ENCODE peak calls at places on chromosome 6, in four cellular contexts. A, B, J and P are unnamed samples.
A peak's percentile ranks its signal among the peaks of the same experiment; 100 is the strongest.

GRCh38 chr6:135181333-135182119 is 418 bp downstream of the MYB start:
- DNase-seq in A (no peak), B (no peak), J (no peak), P (peak; percentile 69)

GRCh38 chr6:8180327-8181161 is 78.2 kb upstream of the EEF1E1 start:
- DNase-seq in A (no peak), B (no peak), J (peak; percentile 77), P (no peak)

GRCh38 chr6:10720229-10720959 is 2.5 kb upstream of the TMEM14C start:
- DNase-seq in A (no peak), B (peak; percentile 45), J (no peak), P (no peak)

GRCh38 chr6:36249010-36249409 is 20.9 kb upstream of the PNPLA1 start:
- DNase-seq in A (no peak), B (no peak), J (no peak), P (no peak)

GRCh38 chr6:132961122-132961521 is 146.8 kb downstream of the RPS12 start:
- DNase-seq in A (no peak), B (no peak), J (no peak), P (no peak)

GRCh38 chr6:14596410-14596809 is 478.8 kb downstream of the CD83 start:
- DNase-seq in A (no peak), B (no peak), J (peak; percentile 3), P (no peak)

GRCh38 chr6:169445661-169446581 is 192.3 kb upstream of the THBS2 start:
- DNase-seq in A (no peak), B (no peak), J (no peak), P (no peak)

GRCh38 chr6:3796396-3796795 is 44.9 kb upstream of the PXDC1 start:
- DNase-seq in A (no peak), B (no peak), J (no peak), P (no peak)

GRCh38 chr6:127587875-127588274 is 10.9 kb downstream of the C6orf58 start:
- DNase-seq in A (no peak), B (no peak), J (no peak), P (no peak)

GRCh38 chr6:127590344-127590743 is 13.4 kb downstream of the C6orf58 start:
- DNase-seq in A (no peak), B (no peak), J (no peak), P (no peak)

GRCh38 chr6:127589135-127589534 is 12.2 kb downstream of the C6orf58 start:
- DNase-seq in A (no peak), B (no peak), J (no peak), P (no peak)

GRCh38 chr6:127592964-127593363 is 16.0 kb downstream of the C6orf58 start:
- DNase-seq in A (no peak), B (no peak), J (no peak), P (no peak)
- TF ChIP-seq CTCF in A (no peak), B (no peak), J (no peak), P (no peak)

DNA sequence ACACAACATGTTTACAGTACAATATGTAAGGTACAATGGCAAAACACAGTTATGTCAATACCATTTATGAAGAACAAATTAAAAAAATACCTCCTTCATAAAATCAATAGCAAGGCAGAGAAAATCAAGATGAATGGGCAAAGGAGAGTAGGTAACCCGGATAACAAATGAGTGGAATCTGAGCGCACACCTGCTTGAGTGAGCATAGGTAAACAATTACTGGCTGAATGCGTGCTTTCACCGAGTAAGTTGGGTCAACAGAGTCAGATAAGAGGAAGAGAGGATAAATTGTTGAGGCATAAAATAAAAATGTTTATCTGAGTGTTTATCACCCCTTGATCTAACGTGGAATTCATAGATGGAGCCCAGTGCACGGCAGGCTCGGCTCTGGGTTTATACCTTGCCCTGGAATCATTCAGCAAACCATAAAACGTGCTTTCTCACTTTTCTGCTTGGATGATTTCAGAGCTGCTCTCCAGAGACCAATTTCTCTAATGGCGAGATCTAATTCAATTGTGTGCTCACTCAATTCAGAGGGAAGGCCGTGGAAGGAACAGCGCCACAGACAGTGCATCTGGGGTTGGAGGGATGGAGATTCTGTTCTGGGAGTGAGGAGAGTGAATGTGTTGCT is 224.8 kb upstream of the MAP3K7 start:
- DNase-seq in A (no peak), B (no peak), J (no peak), P (no peak)
- TF ChIP-seq CTCF in A (no peak), B (no peak), J (no peak), P (no peak)

GRCh38 chr6:105993769-105994521 is 92.2 kb upstream of the PRDM1 start:
- DNase-seq in A (peak; percentile 31), B (no peak), J (peak; percentile 12), P (no peak)
- TF ChIP-seq CTCF in A (no peak), B (no peak), J (no peak), P (no peak)

DNA sequence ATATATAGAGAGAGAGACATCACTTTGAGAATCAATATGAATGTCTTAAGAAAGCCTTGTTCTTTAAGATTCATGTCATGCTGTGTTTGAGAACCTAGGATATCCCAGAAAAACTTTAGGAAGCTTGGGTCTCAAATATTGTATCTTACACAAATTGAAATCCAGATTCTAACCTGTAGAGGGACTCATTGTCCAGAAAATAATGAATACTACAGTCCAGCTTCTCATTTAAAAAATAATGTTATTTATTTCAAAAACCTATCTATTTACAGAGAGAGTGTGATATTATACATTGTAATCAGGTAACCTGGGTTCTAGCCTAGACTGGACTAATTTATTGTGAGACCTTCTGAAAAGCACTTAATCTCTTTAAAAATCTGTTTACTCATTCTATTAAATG is 4.2 kb downstream of the RFX6 start:
- DNase-seq in A (no peak), B (no peak), J (no peak), P (no peak)
- TF ChIP-seq CTCF in A (no peak), B (no peak), J (peak; percentile 6), P (peak; percentile 52)